ENCODE peak calls at places on chromosomes 3 and 15, in seven cellular contexts. J, Y, Z, B, W, N and R are unnamed samples.

GRCh38 chr15:38398134-38398533 is 55.8 kb upstream of the FAM98B start:
- DNase-seq in B (no peak), Z (peak), Y (no peak), J (peak), N (peak), W (peak), R (peak)

GRCh38 chr3:105747056-105747455 is 121.8 kb downstream of the CBLB start:
- DNase-seq in J (peak), B (no peak), W (no peak), Z (no peak), Y (no peak), N (no peak), R (peak)

GRCh38 chr3:157785071-157785826 is 282.0 kb upstream of the VEPH1 start:
- DNase-seq in J (peak), W (no peak), Z (peak), N (no peak), B (no peak), Y (no peak), R (peak)

GRCh38 chr3:72310028-72310987 is 525.4 kb upstream of the PROK2 start:
- DNase-seq in B (no peak), W (peak), N (no peak), J (peak), Y (no peak), Z (peak), R (no peak)

GRCh38 chr3:101381809-101382208 is 61.4 kb upstream of the IMPG2 start:
- DNase-seq in Z (no peak), N (no peak), Y (no peak), J (peak), W (no peak), B (peak), R (no peak)

GRCh38 chr3:108420926-108421325 is 89.5 kb downstream of the MYH15 start:
- DNase-seq in N (no peak), B (no peak), W (no peak), J (peak), Z (peak), Y (no peak), R (no peak)

GRCh38 chr15:80251505-80252280 is at the start of gene CTXND1:
- DNase-seq in Y (no peak), J (no peak), W (no peak), Z (no peak), B (peak), N (no peak), R (peak)

GRCh38 chr3:25472747-25473146 is 44.7 kb downstream of the RARB start:
- DNase-seq in W (no peak), Y (no peak), J (no peak), Z (no peak), N (no peak), B (no peak), R (no peak)

GRCh38 chr3:65425880-65426279 is 612.8 kb downstream of the MAGI1 start:
- DNase-seq in W (no peak), B (peak), Y (no peak), N (no peak), J (peak), Z (no peak), R (no peak)

GRCh38 chr3:170038434-170039110 is 777 bp downstream of the GPR160 start:
- DNase-seq in Z (no peak), N (no peak), W (no peak), B (peak), J (no peak), Y (no peak), R (no peak)

GRCh38 chr15:57356636-57357035 is 19.7 kb upstream of the CGNL1 start:
- DNase-seq in J (peak), B (peak), Y (no peak), W (no peak), N (no peak), Z (peak), R (no peak)

GRCh38 chr15:64792282-64792681 is 16.9 kb upstream of the RBPMS2 start:
- DNase-seq in J (no peak), Z (no peak), Y (no peak), N (no peak), W (no peak), B (no peak), R (no peak)

GRCh38 chr3:67241084-67241483 is 243.0 kb downstream of the KBTBD8 start:
- DNase-seq in N (no peak), Z (no peak), W (no peak), J (no peak), Y (no peak), B (no peak), R (no peak)

DNA sequence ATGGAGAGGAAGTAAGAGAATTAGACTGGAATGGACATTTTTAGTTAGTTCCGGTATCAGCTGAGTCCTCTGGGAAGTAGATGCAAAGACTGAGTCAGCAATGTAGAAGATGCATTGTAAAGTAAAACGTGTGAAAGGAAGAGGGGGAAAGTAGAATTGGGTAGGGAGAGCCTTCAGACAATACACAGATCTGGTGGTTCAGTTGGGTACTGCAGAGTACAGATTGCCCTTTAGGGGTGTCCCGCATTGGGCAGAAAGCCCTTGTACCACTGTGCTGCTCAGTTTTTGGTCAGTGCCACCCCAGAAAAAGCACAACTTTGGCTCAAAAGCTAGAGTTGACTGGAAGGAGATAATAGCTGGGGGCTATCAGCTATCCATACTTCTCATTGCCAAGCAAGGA is 247.4 kb downstream of the KBTBD8 start:
- DNase-seq in W (no peak), Z (no peak), Y (no peak), J (no peak), N (no peak), B (no peak), R (no peak)
- TF ChIP-seq CTCF in W (no peak), Z (no peak), Y (no peak), J (no peak), N (no peak), B (no peak), R (no peak)

GRCh38 chr3:123960791-123961507 is at the start of gene CCDC14:
- DNase-seq in N (peak), B (peak), W (peak), Z (peak), J (peak), Y (peak), R (peak)

GRCh38 chr3:123961508-123961856 is 453 bp upstream of the CCDC14 start:
- DNase-seq in W (no peak), B (no peak), Y (no peak), J (no peak), N (no peak), Z (no peak), R (no peak)
- TF ChIP-seq CTCF in W (no peak), B (no peak), Y (no peak), J (no peak), N (no peak), Z (no peak), R (no peak)

GRCh38 chr15:48520376-48521155 is 124.9 kb downstream of the FBN1 start:
- DNase-seq in J (peak), Y (no peak), Z (no peak), W (no peak), B (no peak), N (no peak), R (no peak)
- TF ChIP-seq CTCF in J (no peak), Y (no peak), Z (no peak), W (no peak), B (no peak), N (no peak), R (no peak)

DNA sequence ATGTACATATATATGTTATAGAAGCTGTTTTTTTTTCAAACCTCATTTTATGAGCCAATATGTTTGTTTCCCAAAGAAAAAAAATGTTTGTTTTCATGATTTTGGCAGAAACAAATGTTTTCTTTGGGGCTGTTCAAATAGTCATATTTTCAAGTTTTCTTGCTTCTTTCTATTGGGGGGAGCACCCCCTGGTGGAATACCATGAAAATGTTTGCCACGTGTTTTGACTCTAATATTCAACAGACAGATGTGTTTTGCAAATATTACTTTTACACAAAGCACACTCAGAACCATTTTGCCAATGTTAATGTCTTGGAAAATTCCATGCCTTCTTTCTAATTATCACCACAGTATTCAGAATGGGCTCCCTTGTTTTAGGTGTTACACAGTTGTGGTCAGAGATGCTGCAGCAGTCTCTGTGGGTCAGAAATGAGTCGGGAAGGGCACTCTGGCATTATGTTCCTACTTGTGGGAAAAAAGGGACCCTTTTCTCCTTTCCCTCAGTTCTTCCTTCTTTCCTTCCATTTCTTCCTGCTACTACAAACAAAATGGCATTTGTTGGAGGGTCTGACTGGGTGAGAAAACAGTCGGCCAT is 817.0 kb downstream of the TUSC7 start:
- DNase-seq in Z (peak), W (no peak), N (peak), Y (no peak), B (peak), J (peak), R (peak)
- TF ChIP-seq CTCF in Z (peak), W (peak), N (peak), Y (peak), B (peak), J (peak), R (peak)

DNA sequence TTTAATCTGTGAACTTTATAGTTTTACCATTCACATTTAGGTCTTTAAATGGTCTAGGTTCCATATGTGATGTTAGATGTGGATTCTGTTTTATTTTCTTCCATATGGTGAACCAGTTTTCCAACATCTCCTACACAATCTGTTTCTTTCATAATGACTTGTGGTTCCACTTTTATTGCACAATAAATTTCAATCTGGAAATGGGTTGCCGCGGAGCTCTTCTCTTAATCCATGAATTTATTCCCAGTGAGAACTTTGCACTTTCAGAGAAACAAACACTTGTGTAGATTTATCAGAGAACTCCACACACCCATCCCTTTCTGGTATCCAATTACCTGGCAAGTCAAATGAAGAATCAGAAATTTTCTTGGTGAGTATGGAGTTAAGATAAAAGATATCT is 21.0 kb upstream of the SPPL2A start:
- DNase-seq in B (no peak), W (no peak), J (no peak), N (no peak), Y (no peak), Z (no peak), R (no peak)
- TF ChIP-seq CTCF in B (no peak), W (no peak), J (no peak), N (no peak), Y (no peak), Z (no peak), R (no peak)

DNA sequence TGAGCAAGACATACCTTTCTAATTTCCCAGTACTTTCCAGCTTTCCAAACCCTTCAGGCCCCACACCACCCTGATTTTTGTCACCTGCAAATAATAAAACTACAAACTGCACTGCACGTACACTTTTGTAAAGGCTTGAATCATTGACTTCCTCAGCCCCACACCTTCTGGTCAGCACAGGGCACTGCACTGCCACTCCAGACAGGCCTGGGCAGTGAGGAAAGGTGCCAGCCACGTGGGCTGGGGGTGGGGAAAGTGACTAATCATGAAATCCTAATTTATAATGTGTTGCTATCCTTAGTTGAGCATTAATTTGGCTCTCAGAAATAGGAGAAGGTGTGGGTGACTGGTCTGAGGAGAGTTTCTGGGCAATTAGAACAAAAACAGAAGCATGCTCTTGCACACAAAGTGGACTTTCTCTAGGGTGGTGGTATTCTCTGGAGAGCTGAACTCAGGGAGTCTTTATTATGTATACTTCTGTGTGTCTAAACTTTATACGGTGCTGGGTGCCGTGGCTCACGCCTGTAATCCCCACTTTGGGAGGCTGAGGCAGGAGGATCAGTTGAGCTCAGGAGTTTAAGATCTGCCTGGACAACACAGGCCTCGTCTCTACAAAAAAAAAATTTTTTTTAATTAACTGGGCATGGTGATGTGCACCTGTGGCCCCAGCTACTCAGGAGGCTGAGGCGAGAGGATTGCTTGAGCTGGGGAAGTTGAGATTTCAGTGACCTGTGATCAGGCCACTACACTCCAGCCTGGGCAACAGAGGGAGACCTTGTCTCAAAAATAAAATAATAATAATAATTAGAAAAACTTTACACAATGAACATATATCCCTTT is 58.2 kb upstream of the FLNB start:
- DNase-seq in B (no peak), J (no peak), W (peak), Y (peak), Z (peak), N (peak), R (no peak)
- TF ChIP-seq CTCF in B (peak), J (no peak), W (peak), Y (no peak), Z (peak), N (peak), R (peak)

GRCh38 chr3:62211675-62212429 is 161.5 kb downstream of the FEZF2 start:
- DNase-seq in W (no peak), Z (no peak), J (no peak), N (no peak), B (no peak), Y (no peak), R (no peak)
- TF ChIP-seq CTCF in W (no peak), Z (no peak), J (peak), N (no peak), B (peak), Y (no peak), R (no peak)

GRCh38 chr3:128605091-128606046 is 45.2 kb downstream of the RPN1 start:
- DNase-seq in N (no peak), Z (no peak), B (no peak), W (no peak), Y (no peak), J (no peak), R (no peak)
- TF ChIP-seq CTCF in N (no peak), Z (no peak), B (no peak), W (no peak), Y (no peak), J (peak), R (no peak)